ENCODE peak calls at places on chromosomes 3 and 15, in six cellular contexts. A is astrocyte of the spinal cord; G is neural crest cell; C is AML-193; S is lung microvascular endothelial cell; L is stimulated activated naive B cell treated with anti-CD40 and anti-IgM and Interleukin-4, amounts not matched to agents 10 μg/mL and 1 μg/mL and 100 μg/mL, for 72 hours. E is an unnamed sample.
A peak's percentile ranks its signal among the peaks of the same experiment; 100 is the strongest.

GRCh38 chr3:69749461-69749860 is 10.2 kb downstream of the MITF start:
- DNase-seq in A (no peak), G (no peak), C (no peak), S (no peak), L (no peak), E (no peak)

GRCh38 chr3:69505770-69506407 is 120.0 kb upstream of the FRMD4B start:
- DNase-seq in A (no peak), G (no peak), C (no peak), S (no peak), L (no peak), E (no peak)

GRCh38 chr3:171328419-171329082 is 131.7 kb downstream of the TNIK start:
- DNase-seq in A (no peak), G (peak; percentile 7), C (peak; percentile 64), S (no peak), L (no peak), E (no peak)

GRCh38 chr3:13686332-13686731 is 137.4 kb downstream of the FBLN2 start:
- DNase-seq in A (no peak), G (no peak), C (no peak), S (no peak), L (no peak), E (no peak)

GRCh38 chr3:190076601-190077444 is 43.9 kb downstream of the P3H2 start:
- DNase-seq in A (peak; percentile 98), G (peak; percentile 11), C (no peak), S (peak; percentile 97), L (no peak), E (no peak)

GRCh38 chr15:64354683-64355558 is 1.1 kb downstream of the CSNK1G1 start:
- DNase-seq in A (no peak), G (no peak), C (peak; percentile 15), S (no peak), L (no peak), E (no peak)

GRCh38 chr3:5194801-5195509 is 7.4 kb downstream of the EDEM1 start:
- DNase-seq in A (peak; percentile 70), G (no peak), C (peak; percentile 46), S (peak; percentile 89), L (no peak), E (no peak)

GRCh38 chr3:143571548-143571947 is 276.7 kb downstream of the SLC9A9 start:
- DNase-seq in A (peak; percentile 33), G (no peak), C (no peak), S (no peak), L (no peak), E (no peak)

GRCh38 chr3:53473422-53473821 is 21.0 kb upstream of the CACNA1D start:
- DNase-seq in A (no peak), G (no peak), C (no peak), S (no peak), L (no peak), E (no peak)

GRCh38 chr3:41683666-41684350 is 278.1 kb downstream of the ULK4 start:
- DNase-seq in A (peak; percentile 72), G (no peak), C (no peak), S (no peak), L (no peak), E (no peak)

GRCh38 chr15:46091860-46092450 is 457.1 kb downstream of the SQOR start:
- DNase-seq in A (peak; percentile 19), G (peak; percentile 51), C (peak; percentile 19), S (peak; percentile 61), L (no peak), E (peak; percentile 39)

GRCh38 chr3:64815195-64815627 is 127.4 kb upstream of the ADAMTS9 start:
- DNase-seq in A (peak; percentile 4), G (no peak), C (no peak), S (no peak), L (no peak), E (no peak)

GRCh38 chr3:3799173-3800075 is at the start of gene LRRN1:
- DNase-seq in A (peak; percentile 33), G (peak; percentile 68), C (no peak), S (no peak), L (peak; percentile 42), E (no peak)

GRCh38 chr15:49809894-49810594 is 189.2 kb downstream of the DTWD1 start:
- DNase-seq in A (no peak), G (no peak), C (no peak), S (no peak), L (no peak), E (no peak)

GRCh38 chr3:19734453-19734852 is 199.6 kb downstream of the EFHB start:
- DNase-seq in A (no peak), G (no peak), C (no peak), S (no peak), L (no peak), E (no peak)

GRCh38 chr3:24487325-24488242 is 7.1 kb downstream of the THRB start:
- DNase-seq in A (no peak), G (no peak), C (no peak), S (no peak), L (no peak), E (no peak)

GRCh38 chr3:195526492-195526891 is 16.6 kb downstream of the PPP1R2 start:
- DNase-seq in A (no peak), G (no peak), C (no peak), S (no peak), L (no peak), E (no peak)

GRCh38 chr3:30188713-30189112 is 417.7 kb upstream of the TGFBR2 start:
- DNase-seq in A (no peak), G (no peak), C (no peak), S (peak; percentile 55), L (no peak), E (no peak)

GRCh38 chr15:74754593-74755215 is 6.1 kb downstream of the CYP1A2 start:
- DNase-seq in A (no peak), G (no peak), C (no peak), S (no peak), L (no peak), E (no peak)

GRCh38 chr3:17645074-17645698 is 97.2 kb downstream of the TBC1D5 start:
- DNase-seq in A (peak; percentile 73), G (peak; percentile 25), C (peak; percentile 57), S (peak; percentile 70), L (no peak), E (no peak)

GRCh38 chr3:49703956-49704355 is 14.6 kb downstream of the RNF123 start:
- DNase-seq in A (no peak), G (no peak), C (no peak), S (peak; percentile 33), L (no peak), E (no peak)

GRCh38 chr3:122572940-122573412 is 4.5 kb upstream of the PARP15 start:
- DNase-seq in A (peak; percentile 30), G (no peak), C (peak; percentile 36), S (peak; percentile 73), L (peak; percentile 55), E (no peak)

GRCh38 chr3:17301271-17301670 is 416.5 kb downstream of the PLCL2 start:
- DNase-seq in A (no peak), G (no peak), C (no peak), S (no peak), L (no peak), E (no peak)

GRCh38 chr3:126855374-126855773 is 127.5 kb upstream of the PLXNA1 start:
- DNase-seq in A (no peak), G (no peak), C (no peak), S (no peak), L (no peak), E (no peak)

GRCh38 chr15:38474155-38474757 is 20.3 kb downstream of the FAM98B start:
- DNase-seq in A (peak; percentile 61), G (no peak), C (peak; percentile 69), S (peak; percentile 77), L (peak; percentile 7), E (no peak)

GRCh38 chr15:60374628-60375081 is 23.1 kb downstream of the ANXA2 start:
- DNase-seq in A (peak; percentile 99), G (no peak), C (no peak), S (peak; percentile 97), L (no peak), E (no peak)

GRCh38 chr15:59180946-59181345 is 25.7 kb upstream of the LDHAL6B start:
- DNase-seq in A (no peak), G (no peak), C (no peak), S (peak; percentile 40), L (no peak), E (no peak)

GRCh38 chr15:31974855-31975421 is 55.4 kb upstream of the CHRNA7 start:
- DNase-seq in A (peak; percentile 28), G (peak; percentile 73), C (peak; percentile 13), S (peak; percentile 19), L (peak; percentile 8), E (no peak)

GRCh38 chr3:29153811-29154210 is 127.1 kb upstream of the RBMS3 start:
- DNase-seq in A (no peak), G (no peak), C (peak; percentile 93), S (no peak), L (peak; percentile 8), E (no peak)

GRCh38 chr3:129486057-129487035 is 42.1 kb upstream of the RHO start:
- DNase-seq in A (peak; percentile 76), G (no peak), C (no peak), S (no peak), L (no peak), E (no peak)

GRCh38 chr15:77064539-77065308 is 6.2 kb downstream of the TSPAN3 start:
- DNase-seq in A (peak; percentile 51), G (no peak), C (no peak), S (peak; percentile 80), L (no peak), E (no peak)